ENCODE peak calls at places on chromosomes 11 and 22, in six cellular contexts. S, G, Z, J, Q and F are unnamed samples.

GRCh38 chr22:37894939-37895670 is 11.0 kb upstream of the MICALL1 start:
- DNase-seq in Z (no peak), J (no peak), S (no peak), G (no peak), Q (no peak), F (no peak)

GRCh38 chr11:65500262-65501004 is 1.6 kb downstream of the MALAT1 start:
- DNase-seq in Z (peak), Q (no peak), J (peak), S (no peak), G (peak), F (peak)

GRCh38 chr11:64176751-64177150 is 9.2 kb upstream of the STIP1 start:
- DNase-seq in G (no peak), Z (no peak), J (no peak), S (no peak), Q (no peak), F (no peak)

GRCh38 chr22:35155403-35156025 is 89.6 kb downstream of the ISX start:
- DNase-seq in Z (no peak), G (no peak), J (no peak), Q (no peak), S (no peak), F (no peak)

GRCh38 chr11:27153136-27153535 is 112.5 kb downstream of the BBOX1 start:
- DNase-seq in J (no peak), Z (no peak), S (no peak), G (no peak), Q (no peak), F (no peak)

GRCh38 chr11:101706541-101706940 is 122.7 kb upstream of the TRPC6 start:
- DNase-seq in S (no peak), G (peak), Q (no peak), Z (no peak), J (no peak), F (peak)

GRCh38 chr11:60950933-60951610 is 904 bp downstream of the SLC15A3 start:
- DNase-seq in Q (no peak), S (peak), J (peak), G (peak), Z (no peak), F (no peak)

GRCh38 chr22:37309221-37310074 is 27.1 kb downstream of the CYTH4 start:
- DNase-seq in S (no peak), G (no peak), Q (no peak), J (no peak), Z (no peak), F (no peak)

GRCh38 chr11:63666874-63667273 is 4.3 kb downstream of the ATL3 start:
- DNase-seq in G (peak), Z (no peak), J (no peak), S (no peak), Q (no peak), F (peak)

GRCh38 chr11:64790205-64791095 is 12.1 kb upstream of the SF1 start:
- DNase-seq in Z (no peak), G (no peak), J (no peak), Q (no peak), S (no peak), F (no peak)

GRCh38 chr11:88420165-88420781 is 82.7 kb upstream of the CTSC start:
- DNase-seq in Q (no peak), G (peak), S (peak), J (no peak), Z (no peak), F (peak)

GRCh38 chr11:2194877-2195755 is 23.5 kb upstream of the TH start:
- DNase-seq in Z (no peak), G (peak), S (peak), Q (no peak), J (peak), F (peak)

GRCh38 chr11:100010393-100010792 is 676.7 kb upstream of the ARHGAP42 start:
- DNase-seq in Z (no peak), J (no peak), S (no peak), G (no peak), Q (no peak), F (no peak)

GRCh38 chr11:32088117-32088941 is 2.5 kb upstream of the RCN1 start:
- DNase-seq in Z (peak), J (no peak), S (peak), Q (no peak), G (peak), F (peak)

GRCh38 chr11:121829159-121829643 is 286.8 kb downstream of the BLID start:
- DNase-seq in Q (peak), S (no peak), Z (peak), G (peak), J (no peak), F (peak)

GRCh38 chr11:61793829-61794204 is 1.1 kb downstream of the FEN1 start:
- DNase-seq in J (no peak), Z (no peak), G (no peak), S (no peak), Q (no peak), F (no peak)

GRCh38 chr11:2211113-2211971 is 39.7 kb upstream of the TH start:
- DNase-seq in Z (no peak), Q (no peak), S (peak), J (no peak), G (no peak), F (no peak)

GRCh38 chr11:1749787-1750351 is 526 bp downstream of the IFITM10 start:
- DNase-seq in S (no peak), Z (no peak), J (no peak), Q (no peak), G (peak), F (peak)

GRCh38 chr11:63944987-63945386 is 6.2 kb downstream of the NAA40 start:
- DNase-seq in G (no peak), Z (no peak), S (peak), Q (no peak), J (no peak), F (peak)

GRCh38 chr11:84922212-84922805 is 704.8 kb downstream of the DLG2 start:
- DNase-seq in Z (no peak), S (no peak), Q (no peak), G (no peak), J (no peak), F (no peak)

GRCh38 chr11:112968988-112969714 is 7.9 kb downstream of the NCAM1 start:
- DNase-seq in G (no peak), Z (no peak), J (no peak), S (no peak), Q (no peak), F (peak)

GRCh38 chr11:11538277-11538960 is 83.4 kb downstream of the GALNT18 start:
- DNase-seq in J (no peak), Z (peak), S (peak), G (peak), Q (no peak), F (peak)

GRCh38 chr11:73530109-73530508 is 67.8 kb downstream of the FAM168A start:
- DNase-seq in Z (no peak), G (no peak), Q (no peak), J (no peak), S (peak), F (no peak)

GRCh38 chr11:61851128-61851899 is 23.2 kb downstream of the FADS2 start:
- DNase-seq in S (peak), Q (no peak), Z (no peak), G (no peak), J (no peak), F (no peak)

GRCh38 chr22:32764330-32765116 is 37.0 kb upstream of the TIMP3 start:
- DNase-seq in G (peak), Q (no peak), J (peak), S (peak), Z (peak), F (peak)

GRCh38 chr22:17121235-17122195 is at the start of gene TMEM121B:
- DNase-seq in G (peak), Z (no peak), Q (no peak), J (peak), S (peak), F (peak)

GRCh38 chr11:92048415-92048814 is 176.2 kb upstream of the FAT3 start:
- DNase-seq in Z (no peak), G (no peak), S (no peak), Q (no peak), J (no peak), F (no peak)

GRCh38 chr11:44256673-44257291 is 53.2 kb downstream of the ALX4 start:
- DNase-seq in Q (no peak), G (no peak), J (no peak), S (no peak), Z (no peak), F (no peak)

GRCh38 chr11:66841861-66842260 is 1.4 kb upstream of the RCE1 start:
- DNase-seq in S (peak), G (no peak), J (no peak), Q (no peak), Z (no peak), F (no peak)
- H3K4me3 ChIP-seq in S (peak), G (peak), J (no peak), Q (peak), Z (peak), F (peak)

GRCh38 chr11:128709402-128709801 is 15.5 kb downstream of the FLI1 start:
- DNase-seq in Z (peak), G (peak), Q (no peak), S (no peak), J (no peak), F (peak)
- TF ChIP-seq CTCF in Z (no peak), G (no peak), Q (no peak), S (no peak), J (no peak), F (no peak)

DNA sequence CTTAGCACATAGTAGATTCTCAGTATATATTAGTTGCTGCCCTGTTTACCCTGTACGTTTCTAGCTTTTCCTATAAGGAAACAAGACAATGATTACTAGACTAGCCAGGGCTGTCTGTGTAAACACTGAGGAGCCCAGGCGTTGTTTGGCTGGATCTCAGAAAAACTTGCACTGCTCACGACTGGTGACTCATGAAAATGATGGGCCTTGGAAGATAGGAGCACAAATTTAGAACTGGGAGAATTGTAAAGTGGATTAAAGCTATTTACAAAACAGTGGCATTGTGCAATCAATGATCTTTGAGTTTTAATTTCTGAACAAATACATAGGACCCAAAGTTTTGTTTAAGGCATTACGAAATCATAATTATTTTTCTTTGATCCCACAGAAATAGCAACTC is 276.9 kb downstream of the FAM76B start:
- DNase-seq in G (peak), S (peak), Z (no peak), J (no peak), Q (no peak), F (peak)
- H3K4me3 ChIP-seq in G (no peak), S (no peak), Z (no peak), J (no peak), Q (no peak), F (no peak)

GRCh38 chr22:22920910-22921550 is 33.4 kb downstream of the IGLL5 start:
- DNase-seq in S (no peak), G (no peak), J (peak), Q (no peak), Z (no peak), F (no peak)
- TF ChIP-seq CTCF in S (no peak), G (no peak), J (no peak), Q (no peak), Z (no peak), F (no peak)

GRCh38 chr22:38921801-38922200 is 35.6 kb upstream of the APOBEC3A start:
- DNase-seq in G (no peak), J (no peak), Q (no peak), Z (no peak), S (no peak), F (no peak)

GRCh38 chr22:38927033-38927789 is 30.2 kb upstream of the APOBEC3A start:
- DNase-seq in S (peak), G (peak), Q (peak), Z (no peak), J (peak), F (peak)

GRCh38 chr22:38923463-38924196 is 33.8 kb upstream of the APOBEC3A start:
- DNase-seq in Z (peak), S (peak), Q (peak), G (peak), J (peak), F (peak)

GRCh38 chr22:38925571-38926041 is 31.8 kb upstream of the APOBEC3A start:
- DNase-seq in Q (no peak), S (no peak), G (no peak), Z (no peak), J (no peak), F (peak)

DNA sequence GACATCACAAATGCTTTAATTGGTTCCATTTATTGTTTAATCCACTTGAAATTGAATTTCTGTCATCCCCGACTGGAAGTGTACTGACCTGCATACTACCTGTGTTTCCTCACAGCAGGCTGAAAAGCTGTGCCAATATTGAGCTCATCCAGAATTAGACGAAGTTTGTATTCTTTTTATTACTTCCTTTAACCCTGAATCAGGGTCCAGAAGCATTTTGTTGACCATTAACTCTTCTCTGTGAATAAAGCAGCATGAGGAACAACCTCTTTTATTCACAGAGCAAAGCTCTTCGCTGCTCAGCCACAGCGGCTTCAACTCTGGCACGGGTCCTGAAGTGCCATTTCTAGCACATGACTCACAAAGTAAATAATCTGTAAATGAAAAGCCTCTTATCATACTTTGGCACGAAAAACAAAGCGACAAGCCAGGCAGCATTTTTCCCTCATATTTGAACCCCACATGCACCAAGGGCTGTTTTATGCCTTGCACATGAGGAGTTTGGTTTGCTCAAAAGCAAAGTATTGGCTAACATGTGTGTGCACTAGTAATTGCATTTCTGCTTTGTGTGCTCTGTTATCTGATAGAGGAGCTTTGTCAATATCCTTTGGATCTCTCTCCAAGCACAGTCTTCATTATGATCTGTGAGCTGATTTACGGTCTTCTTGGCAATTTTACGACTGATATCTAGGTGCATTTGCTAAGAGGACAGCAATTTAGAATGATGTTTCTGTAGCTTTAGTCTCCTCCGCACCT is 33.0 kb upstream of the APOBEC3A start:
- DNase-seq in G (peak), Q (peak), S (peak), Z (peak), J (peak), F (peak)
- H3K4me3 ChIP-seq in G (peak), Q (peak), S (no peak), Z (peak), J (no peak), F (peak)

GRCh38 chr11:17988465-17988864 is 24.4 kb downstream of the SERGEF start:
- DNase-seq in Q (no peak), Z (no peak), S (no peak), G (no peak), J (no peak), F (no peak)

GRCh38 chr11:17987826-17988225 is 25.0 kb downstream of the SERGEF start:
- DNase-seq in J (no peak), S (no peak), Q (no peak), Z (no peak), G (no peak), F (no peak)

GRCh38 chr11:17989306-17989705 is 23.5 kb downstream of the SERGEF start:
- DNase-seq in S (no peak), J (no peak), Z (no peak), G (no peak), Q (no peak), F (no peak)

GRCh38 chr11:17992916-17993315 is 19.9 kb downstream of the SERGEF start:
- DNase-seq in Z (no peak), J (no peak), G (no peak), Q (no peak), S (no peak), F (peak)

GRCh38 chr11:17991799-17992433 is 20.9 kb downstream of the SERGEF start:
- DNase-seq in J (no peak), Z (no peak), Q (no peak), S (peak), G (peak), F (peak)
- TF ChIP-seq CTCF in J (peak), Z (peak), Q (peak), S (peak), G (peak), F (peak)

GRCh38 chr11:35967042-35967441 is 23.2 kb downstream of the LDLRAD3 start:
- DNase-seq in J (no peak), Z (no peak), Q (no peak), G (no peak), S (peak), F (no peak)
- H3K4me3 ChIP-seq in J (no peak), Z (no peak), Q (no peak), G (no peak), S (no peak), F (no peak)

DNA sequence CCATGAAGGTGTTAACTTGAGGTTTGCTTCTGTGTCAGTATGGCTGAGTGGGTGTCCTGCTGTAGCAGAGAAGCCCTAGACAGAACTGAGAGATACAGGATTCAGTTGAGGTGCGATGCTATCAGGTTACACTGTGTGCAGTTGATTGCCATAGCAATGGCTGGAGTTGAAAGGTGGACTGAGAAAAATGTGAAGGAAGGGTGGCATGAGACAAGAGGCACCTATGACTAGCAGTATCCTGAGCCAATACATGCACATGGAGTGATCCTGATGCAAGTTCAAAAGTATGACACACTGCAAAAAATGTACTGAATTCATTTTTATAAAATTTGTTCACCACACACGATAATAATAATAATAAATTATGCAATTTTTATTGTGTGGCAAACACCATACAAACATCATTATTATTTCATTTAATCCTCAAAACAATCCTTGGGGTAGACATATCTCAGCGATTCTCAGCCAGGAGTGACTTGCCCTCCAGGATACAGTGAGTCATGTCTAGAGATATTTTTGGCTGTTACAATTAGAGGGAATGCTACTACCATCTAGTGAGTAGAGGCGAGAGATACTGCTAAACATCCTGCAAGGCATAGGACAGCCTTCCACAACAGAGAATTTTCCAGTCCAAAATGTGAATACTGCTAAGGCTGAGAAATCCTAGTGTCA is 3.9 kb upstream of the PIWIL4 start:
- DNase-seq in S (no peak), G (peak), Q (peak), Z (peak), J (no peak), F (peak)
- TF ChIP-seq CTCF in S (no peak), G (peak), Q (peak), Z (peak), J (no peak), F (peak)

GRCh38 chr11:6474806-6475500 is 1.2 kb upstream of the TRIM3 start:
- DNase-seq in Q (peak), J (no peak), S (no peak), G (no peak), Z (no peak), F (peak)
- H3K4me3 ChIP-seq in Q (peak), J (no peak), S (no peak), G (peak), Z (peak), F (peak)

GRCh38 chr11:70471254-70471653 is 72.9 kb downstream of the CTTN start:
- DNase-seq in Z (no peak), Q (no peak), J (no peak), G (peak), S (no peak), F (peak)
- TF ChIP-seq CTCF in Z (peak), Q (no peak), J (no peak), G (peak), S (no peak), F (peak)